ENCODE peak calls at places on chromosomes 12 and 14, in seven cellular contexts. One of them, this sample, is unnamed.

GRCh38 chr12:52870361-52871290 is 21.8 kb upstream of the KRT78 start:
- DNase-seq in AG04450: no peak
- DNase-seq in cardiac muscle cell: peak; percentile 68
- DNase-seq in Panc1: no peak
- DNase-seq in epithelial cell of esophagus: peak; percentile 85
- DNase-seq in pancreas: peak; percentile 60
- DNase-seq in DND-41: peak; percentile 63
- DNase-seq in this sample: no peak

GRCh38 chr14:71005076-71005475 is 97.8 kb downstream of the PCNX1 start:
- DNase-seq in AG04450: no peak
- DNase-seq in cardiac muscle cell: no peak
- DNase-seq in Panc1: no peak
- DNase-seq in epithelial cell of esophagus: no peak
- DNase-seq in pancreas: no peak
- DNase-seq in DND-41: no peak
- DNase-seq in this sample: no peak

GRCh38 chr12:3119192-3119744 is 42.1 kb downstream of the TSPAN9 start:
- DNase-seq in AG04450: no peak
- DNase-seq in cardiac muscle cell: no peak
- DNase-seq in Panc1: no peak
- DNase-seq in epithelial cell of esophagus: no peak
- DNase-seq in pancreas: no peak
- DNase-seq in DND-41: no peak
- DNase-seq in this sample: no peak

GRCh38 chr14:95294834-95295599 is 24.7 kb downstream of the CLMN start:
- DNase-seq in AG04450: no peak
- DNase-seq in cardiac muscle cell: no peak
- DNase-seq in Panc1: no peak
- DNase-seq in epithelial cell of esophagus: peak; percentile 94
- DNase-seq in pancreas: peak; percentile 51
- DNase-seq in DND-41: no peak
- DNase-seq in this sample: no peak

GRCh38 chr12:87931764-87932163 is 97.4 kb downstream of the C12orf50 start:
- DNase-seq in AG04450: peak; percentile 84
- DNase-seq in cardiac muscle cell: no peak
- DNase-seq in Panc1: no peak
- DNase-seq in epithelial cell of esophagus: peak; percentile 95
- DNase-seq in pancreas: no peak
- DNase-seq in DND-41: no peak
- DNase-seq in this sample: no peak

GRCh38 chr12:122021193-122021821 is 377 bp upstream of the BCL7A start:
- DNase-seq in AG04450: no peak
- DNase-seq in cardiac muscle cell: peak; percentile 55
- DNase-seq in Panc1: no peak
- DNase-seq in epithelial cell of esophagus: peak; percentile 36
- DNase-seq in pancreas: peak; percentile 47
- DNase-seq in DND-41: peak; percentile 57
- DNase-seq in this sample: no peak

GRCh38 chr14:25056688-25057078 is 6.7 kb upstream of the STXBP6 start:
- DNase-seq in AG04450: no peak
- DNase-seq in cardiac muscle cell: no peak
- DNase-seq in Panc1: no peak
- DNase-seq in epithelial cell of esophagus: no peak
- DNase-seq in pancreas: no peak
- DNase-seq in DND-41: no peak
- DNase-seq in this sample: no peak

GRCh38 chr12:68613209-68613904 is 2.7 kb downstream of the RAP1B start:
- DNase-seq in AG04450: no peak
- DNase-seq in cardiac muscle cell: no peak
- DNase-seq in Panc1: no peak
- DNase-seq in epithelial cell of esophagus: no peak
- DNase-seq in pancreas: no peak
- DNase-seq in DND-41: no peak
- DNase-seq in this sample: no peak

GRCh38 chr12:110135012-110135411 is 10.9 kb downstream of the IFT81 start:
- DNase-seq in AG04450: peak; percentile 65
- DNase-seq in cardiac muscle cell: peak; percentile 8
- DNase-seq in Panc1: no peak
- DNase-seq in epithelial cell of esophagus: peak; percentile 32
- DNase-seq in pancreas: no peak
- DNase-seq in DND-41: no peak
- DNase-seq in this sample: no peak

GRCh38 chr14:68961781-68962584 is 17.1 kb downstream of the ACTN1 start:
- DNase-seq in AG04450: no peak
- DNase-seq in cardiac muscle cell: no peak
- DNase-seq in Panc1: no peak
- DNase-seq in epithelial cell of esophagus: peak; percentile 93
- DNase-seq in pancreas: peak; percentile 50
- DNase-seq in DND-41: no peak
- DNase-seq in this sample: no peak

GRCh38 chr12:18243238-18243637 is 18.1 kb upstream of the PIK3C2G start:
- DNase-seq in AG04450: no peak
- DNase-seq in cardiac muscle cell: no peak
- DNase-seq in Panc1: no peak
- DNase-seq in epithelial cell of esophagus: no peak
- DNase-seq in pancreas: no peak
- DNase-seq in DND-41: no peak
- DNase-seq in this sample: no peak

GRCh38 chr12:18242380-18243089 is 18.8 kb upstream of the PIK3C2G start:
- DNase-seq in AG04450: no peak
- DNase-seq in cardiac muscle cell: no peak
- DNase-seq in Panc1: no peak
- DNase-seq in epithelial cell of esophagus: no peak
- DNase-seq in pancreas: no peak
- DNase-seq in DND-41: no peak
- DNase-seq in this sample: no peak

GRCh38 chr12:18239561-18239960 is 21.8 kb upstream of the PIK3C2G start:
- DNase-seq in AG04450: no peak
- DNase-seq in cardiac muscle cell: no peak
- DNase-seq in Panc1: no peak
- DNase-seq in epithelial cell of esophagus: peak; percentile 30
- DNase-seq in pancreas: no peak
- DNase-seq in DND-41: no peak
- DNase-seq in this sample: no peak
- H3K4me3 ChIP-seq in AG04450: no peak overlapping the region
- H3K4me3 ChIP-seq in cardiac muscle cell: no peak overlapping the region
- H3K4me3 ChIP-seq in Panc1: no peak overlapping the region
- H3K4me3 ChIP-seq in epithelial cell of esophagus: no peak overlapping the region
- H3K4me3 ChIP-seq in pancreas: no peak overlapping the region
- H3K4me3 ChIP-seq in DND-41: no peak overlapping the region
- H3K4me3 ChIP-seq in this sample: no peak overlapping the region

GRCh38 chr12:32302218-32302826 is 97.0 kb upstream of the FGD4 start:
- DNase-seq in AG04450: no peak
- DNase-seq in cardiac muscle cell: peak; percentile 60
- DNase-seq in Panc1: peak; percentile 45
- DNase-seq in epithelial cell of esophagus: peak; percentile 49
- DNase-seq in pancreas: peak; percentile 24
- DNase-seq in DND-41: no peak
- DNase-seq in this sample: no peak
- TF ChIP-seq CTCF in AG04450: peak; percentile 53
- TF ChIP-seq CTCF in cardiac muscle cell: peak; percentile 37
- TF ChIP-seq CTCF in Panc1: peak; percentile 80
- TF ChIP-seq CTCF in epithelial cell of esophagus: peak; percentile 64
- TF ChIP-seq CTCF in pancreas: peak; percentile 13
- TF ChIP-seq CTCF in DND-41: peak; percentile 27
- TF ChIP-seq CTCF in this sample: peak; percentile 70

DNA sequence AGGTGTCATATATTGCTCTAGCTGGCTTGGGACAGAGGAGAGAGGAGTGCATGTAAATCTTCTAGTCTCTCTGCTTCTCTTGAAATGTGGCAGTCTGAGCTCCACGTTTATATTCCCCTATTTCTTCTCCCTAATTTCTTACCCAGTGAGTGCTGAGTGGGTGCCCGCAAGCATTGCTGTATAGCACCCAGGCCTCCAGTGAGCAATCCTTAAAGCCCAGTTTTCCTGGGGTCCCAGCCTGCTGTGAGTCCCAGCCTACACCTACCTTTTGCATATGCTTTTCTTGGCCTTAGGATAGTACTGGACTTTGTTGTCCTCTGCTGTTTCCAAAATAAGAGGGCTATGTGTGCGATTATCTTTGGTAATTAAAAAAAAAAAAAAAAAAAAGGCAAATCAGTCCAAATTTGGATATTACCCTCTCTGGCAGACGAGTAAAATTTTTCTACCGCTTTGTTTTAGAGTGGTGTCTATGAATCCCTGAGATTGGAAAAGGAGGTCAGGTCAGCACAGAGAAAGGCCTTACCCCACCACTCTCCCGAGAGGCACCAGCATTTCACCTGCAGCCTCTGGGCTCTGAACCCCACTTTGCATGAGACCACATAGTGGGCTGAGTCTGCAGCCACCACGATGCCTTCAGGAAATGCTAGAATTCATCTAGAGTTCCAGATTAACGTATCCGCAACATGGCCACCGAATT is 1.1 kb downstream of the MGST1 start:
- DNase-seq in AG04450: no peak
- DNase-seq in cardiac muscle cell: no peak
- DNase-seq in Panc1: no peak
- DNase-seq in epithelial cell of esophagus: peak; percentile 20
- DNase-seq in pancreas: no peak
- DNase-seq in DND-41: no peak
- DNase-seq in this sample: no peak
- H3K4me3 ChIP-seq in AG04450: peak overlapping the region; percentile 74
- H3K4me3 ChIP-seq in cardiac muscle cell: peak overlapping the region; percentile 44
- H3K4me3 ChIP-seq in Panc1: peak overlapping the region; percentile 64
- H3K4me3 ChIP-seq in epithelial cell of esophagus: peak overlapping the region; percentile 82
- H3K4me3 ChIP-seq in pancreas: no peak overlapping the region
- H3K4me3 ChIP-seq in DND-41: no peak overlapping the region
- H3K4me3 ChIP-seq in this sample: peak overlapping the region; percentile 66

GRCh38 chr12:27334052-27334720 is 1.6 kb downstream of the BMAL2 start:
- DNase-seq in AG04450: no peak
- DNase-seq in cardiac muscle cell: no peak
- DNase-seq in Panc1: no peak
- DNase-seq in epithelial cell of esophagus: peak; percentile 50
- DNase-seq in pancreas: no peak
- DNase-seq in DND-41: no peak
- DNase-seq in this sample: no peak
- TF ChIP-seq CTCF in AG04450: no peak
- TF ChIP-seq CTCF in cardiac muscle cell: no peak
- TF ChIP-seq CTCF in Panc1: no peak
- TF ChIP-seq CTCF in epithelial cell of esophagus: no peak
- TF ChIP-seq CTCF in pancreas: no peak
- TF ChIP-seq CTCF in DND-41: no peak
- TF ChIP-seq CTCF in this sample: no peak

GRCh38 chr14:49634547-49635334 is at the start of gene DNAAF2:
- DNase-seq in AG04450: no peak
- DNase-seq in cardiac muscle cell: peak; percentile 79
- DNase-seq in Panc1: no peak
- DNase-seq in epithelial cell of esophagus: peak; percentile 69
- DNase-seq in pancreas: peak; percentile 77
- DNase-seq in DND-41: peak; percentile 66
- DNase-seq in this sample: peak; percentile 62

GRCh38 chr14:49636866-49637265 is 1.8 kb upstream of the DNAAF2 start:
- DNase-seq in AG04450: no peak
- DNase-seq in cardiac muscle cell: no peak
- DNase-seq in Panc1: no peak
- DNase-seq in epithelial cell of esophagus: peak; percentile 17
- DNase-seq in pancreas: no peak
- DNase-seq in DND-41: no peak
- DNase-seq in this sample: no peak

GRCh38 chr14:49637534-49638078 is 2.6 kb upstream of the DNAAF2 start:
- DNase-seq in AG04450: no peak
- DNase-seq in cardiac muscle cell: no peak
- DNase-seq in Panc1: no peak
- DNase-seq in epithelial cell of esophagus: no peak
- DNase-seq in pancreas: no peak
- DNase-seq in DND-41: no peak
- DNase-seq in this sample: no peak

DNA sequence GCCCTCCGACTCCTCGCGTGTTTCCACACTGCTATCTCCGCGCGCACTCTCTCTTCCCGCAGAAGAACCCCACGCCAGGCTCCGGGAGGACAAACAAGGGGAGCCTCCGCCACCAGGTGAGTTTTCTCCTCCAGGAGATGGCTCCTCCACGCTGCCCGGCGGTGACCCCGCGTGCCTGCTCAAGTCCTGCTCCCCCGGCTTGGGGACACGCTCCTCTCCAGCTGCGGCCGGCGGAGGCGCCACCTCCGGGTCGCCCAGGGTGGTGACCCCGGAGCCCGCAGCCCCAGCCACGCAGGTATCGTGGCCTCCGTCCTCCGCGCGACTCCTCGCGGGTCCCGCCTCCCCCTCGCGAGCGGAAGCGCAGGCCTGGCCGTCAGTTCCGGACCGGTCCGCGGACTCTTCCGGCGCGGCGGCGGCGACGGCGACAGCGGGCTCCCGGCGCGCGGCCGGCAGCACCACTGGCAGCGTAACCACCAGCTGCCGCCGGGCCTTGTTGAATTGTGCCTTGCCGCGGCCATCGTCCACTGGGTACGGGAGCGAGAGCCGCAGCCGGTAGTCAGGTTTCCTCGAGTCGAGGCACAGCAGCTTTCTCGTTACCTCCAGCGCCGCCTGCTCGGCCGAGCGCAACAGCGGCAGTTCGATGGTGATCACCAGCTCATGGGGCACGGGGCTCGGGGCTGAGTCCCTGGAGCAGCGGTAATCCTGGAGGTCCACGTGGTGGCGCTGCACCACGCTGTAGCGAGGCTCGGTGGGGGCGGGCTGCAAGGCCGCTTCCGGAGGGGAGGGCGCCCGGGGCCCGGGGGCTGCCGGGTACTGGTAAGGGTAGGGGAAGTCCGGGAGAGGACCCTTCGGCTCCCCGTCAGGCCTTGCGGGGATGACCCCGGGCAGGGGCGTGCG is 1.1 kb downstream of the DNAAF2 start:
- DNase-seq in AG04450: peak; percentile 88
- DNase-seq in cardiac muscle cell: peak; percentile 96
- DNase-seq in Panc1: peak; percentile 61
- DNase-seq in epithelial cell of esophagus: peak; percentile 97
- DNase-seq in pancreas: peak; percentile 94
- DNase-seq in DND-41: peak; percentile 95
- DNase-seq in this sample: peak; percentile 85
- H3K4me3 ChIP-seq in AG04450: peak overlapping the region; percentile 94
- H3K4me3 ChIP-seq in cardiac muscle cell: peak overlapping the region; percentile 66
- H3K4me3 ChIP-seq in Panc1: peak overlapping the region; percentile 92
- H3K4me3 ChIP-seq in epithelial cell of esophagus: peak overlapping the region; percentile 54
- H3K4me3 ChIP-seq in pancreas: peak overlapping the region; percentile 88
- H3K4me3 ChIP-seq in DND-41: peak overlapping the region; percentile 94
- H3K4me3 ChIP-seq in this sample: peak overlapping the region; percentile 92

GRCh38 chr12:127381043-127381668 is 885.8 kb upstream of the TMEM132C start:
- DNase-seq in AG04450: no peak
- DNase-seq in cardiac muscle cell: peak; percentile 87
- DNase-seq in Panc1: no peak
- DNase-seq in epithelial cell of esophagus: peak; percentile 36
- DNase-seq in pancreas: peak; percentile 35
- DNase-seq in DND-41: no peak
- DNase-seq in this sample: no peak
- TF ChIP-seq CTCF in AG04450: peak; percentile 74
- TF ChIP-seq CTCF in cardiac muscle cell: peak; percentile 64
- TF ChIP-seq CTCF in Panc1: peak; percentile 93
- TF ChIP-seq CTCF in epithelial cell of esophagus: peak; percentile 53
- TF ChIP-seq CTCF in pancreas: peak; percentile 70
- TF ChIP-seq CTCF in DND-41: peak; percentile 32
- TF ChIP-seq CTCF in this sample: peak; percentile 80